ENCODE peak calls at places on chromosomes 2 and 18, in four cellular contexts. O, H, D and V are unnamed samples.

GRCh38 chr2:152037711-152038110 is 61.1 kb downstream of the CACNB4 start:
- DNase-seq in D (peak), H (no peak), O (no peak), V (no peak)

GRCh38 chr2:8756230-8756629 is 74.4 kb downstream of the ID2 start:
- DNase-seq in O (no peak), H (no peak), D (no peak), V (no peak)

GRCh38 chr2:67366832-67367412 is 30.2 kb upstream of the ETAA1 start:
- DNase-seq in O (no peak), H (no peak), D (no peak), V (no peak)

GRCh38 chr2:2663401-2664036 is 332.4 kb upstream of the MYT1L start:
- DNase-seq in H (no peak), D (no peak), O (no peak), V (no peak)

GRCh38 chr18:76484749-76485387 is 10.2 kb downstream of the ZNF516 start:
- DNase-seq in H (no peak), D (no peak), O (no peak), V (no peak)

GRCh38 chr2:36389081-36389480 is 33.5 kb downstream of the CRIM1 start:
- DNase-seq in H (no peak), O (peak), D (peak), V (no peak)

GRCh38 chr2:56130463-56131070 is 53.2 kb upstream of the CCDC85A start:
- DNase-seq in O (peak), D (peak), H (no peak), V (no peak)

GRCh38 chr2:84022810-84023431 is 436.2 kb downstream of the SUCLG1 start:
- DNase-seq in H (no peak), O (peak), D (peak), V (peak)

GRCh38 chr2:226730487-226730886 is 69.1 kb downstream of the IRS1 start:
- DNase-seq in H (no peak), O (peak), D (peak), V (no peak)

GRCh38 chr18:31204169-31204568 is 41.5 kb upstream of the DSC1 start:
- DNase-seq in H (no peak), D (no peak), O (no peak), V (no peak)

GRCh38 chr2:21774691-21775090 is 650.9 kb downstream of the TDRD15 start:
- DNase-seq in D (no peak), O (no peak), H (no peak), V (no peak)

GRCh38 chr18:3449702-3450357 is at the start of gene TGIF1:
- DNase-seq in D (peak), H (peak), O (peak), V (no peak)

GRCh38 chr18:3450358-3451107 is 561 bp downstream of the TGIF1 start:
- DNase-seq in H (peak), D (peak), O (peak), V (no peak)

GRCh38 chr18:3451989-3452749 is 2.2 kb downstream of the TGIF1 start:
- DNase-seq in D (peak), H (peak), O (peak), V (no peak)

GRCh38 chr18:3452750-3453539 is 3.0 kb downstream of the TGIF1 start:
- DNase-seq in D (peak), O (no peak), H (no peak), V (no peak)

DNA sequence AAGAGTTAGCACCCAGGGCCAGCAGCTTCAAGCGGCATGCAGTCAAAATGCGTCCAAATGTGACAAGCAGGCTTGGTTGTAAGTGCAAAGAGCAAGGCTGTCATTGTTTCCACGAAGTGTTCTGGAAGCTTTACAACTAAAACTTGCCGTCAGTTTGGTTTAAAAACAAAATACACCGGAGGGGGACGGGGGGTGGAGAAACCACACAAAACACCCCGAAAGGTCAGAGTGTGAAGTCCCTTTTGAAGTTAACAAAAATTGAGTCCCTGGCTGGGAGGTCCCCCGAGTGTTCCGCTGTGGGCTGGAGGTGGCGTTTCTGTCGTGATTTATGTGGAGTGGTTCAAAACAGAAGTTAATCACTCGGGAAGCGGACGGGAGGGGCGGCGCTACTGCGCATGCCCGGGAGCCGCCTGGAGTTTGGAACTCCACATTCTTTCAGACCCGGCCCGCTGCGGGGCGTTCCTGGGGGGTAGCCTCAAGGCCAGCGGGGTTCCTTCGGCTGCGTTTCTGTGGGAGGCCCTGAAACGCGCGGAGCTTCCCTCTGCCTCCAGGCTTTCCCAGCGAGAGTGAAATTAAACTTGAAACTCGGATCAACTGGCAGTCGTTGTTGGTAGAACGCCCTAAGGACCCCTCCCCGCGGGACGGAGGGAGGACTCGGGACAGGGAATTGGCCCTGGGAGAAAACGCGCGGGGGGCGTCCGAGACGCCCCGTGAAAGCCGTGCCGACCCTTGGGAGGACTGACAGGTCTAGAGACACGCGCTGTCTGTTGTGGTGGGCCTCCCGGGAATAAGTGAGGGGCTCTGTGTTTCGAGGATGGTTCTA is 1.4 kb downstream of the TGIF1 start:
- DNase-seq in D (peak), O (peak), H (peak), V (no peak)
- H3K4me3 ChIP-seq in D (peak), O (peak), H (peak), V (peak)

GRCh38 chr2:236171213-236172201 is 3.3 kb upstream of the GBX2 start:
- DNase-seq in H (peak), O (no peak), D (no peak), V (no peak)
- H3K4me3 ChIP-seq in H (peak), O (no peak), D (no peak), V (no peak)

GRCh38 chr2:25290811-25291510 is 50.8 kb downstream of the DNMT3A start:
- DNase-seq in D (no peak), O (no peak), H (no peak), V (no peak)
- H3K4me3 ChIP-seq in D (no peak), O (no peak), H (no peak), V (no peak)

DNA sequence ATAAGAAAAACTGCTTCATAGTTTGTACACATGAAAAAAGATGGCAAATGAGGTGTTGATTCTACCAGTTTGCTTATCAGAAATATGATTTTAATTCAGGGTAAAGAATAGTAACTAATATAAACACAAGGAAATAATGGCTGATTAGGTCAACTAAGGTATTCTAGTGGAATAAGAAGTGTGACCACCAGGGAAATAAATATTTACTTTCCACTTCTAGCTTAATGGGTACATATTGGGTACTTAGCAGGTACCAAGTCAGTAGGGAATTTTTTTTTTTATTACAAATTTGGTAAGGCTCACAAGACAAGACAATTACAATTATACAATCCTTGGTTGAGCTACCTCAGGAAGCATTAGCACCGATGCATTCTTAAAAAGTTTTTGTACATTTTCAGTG is 135.7 kb downstream of the PLEKHA3 start:
- DNase-seq in H (no peak), O (no peak), D (no peak), V (no peak)
- H3K4me3 ChIP-seq in H (no peak), O (no peak), D (no peak), V (no peak)

GRCh38 chr2:219551863-219552381 is 8.1 kb downstream of the TMEM198 start:
- DNase-seq in H (no peak), D (no peak), O (no peak), V (no peak)
- H3K4me3 ChIP-seq in H (peak), D (peak), O (peak), V (peak)

GRCh38 chr2:25230626-25231311 is 62.4 kb upstream of the POMC start:
- DNase-seq in H (no peak), D (no peak), O (no peak), V (no peak)

GRCh38 chr2:25226827-25227226 is 58.4 kb upstream of the POMC start:
- DNase-seq in O (no peak), H (no peak), D (no peak), V (no peak)

GRCh38 chr2:25230128-25230527 is 61.7 kb upstream of the POMC start:
- DNase-seq in O (no peak), H (no peak), D (no peak), V (no peak)

GRCh38 chr2:25228848-25229674 is 60.7 kb upstream of the POMC start:
- DNase-seq in O (peak), H (no peak), D (peak), V (peak)

DNA sequence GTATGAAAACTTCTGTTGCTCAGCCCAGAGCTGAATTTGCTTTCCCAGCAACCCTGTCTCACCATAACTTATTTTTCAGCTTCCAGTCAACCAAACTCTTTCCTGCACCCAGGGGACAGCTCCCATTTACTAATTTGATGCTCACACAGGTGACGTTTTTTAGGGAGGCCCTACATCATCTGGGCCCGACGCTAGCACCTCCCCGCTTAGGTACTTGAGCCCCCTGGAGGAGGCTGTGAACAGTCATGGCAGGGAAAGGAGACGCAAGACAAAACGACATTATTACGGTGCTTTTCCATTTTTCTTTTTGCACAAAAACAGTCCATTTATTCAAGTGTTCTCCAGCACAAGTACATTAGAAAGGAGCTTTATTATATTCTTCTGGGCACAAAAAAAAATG is 59.2 kb upstream of the POMC start:
- DNase-seq in O (no peak), H (no peak), D (no peak), V (no peak)
- H3K4me3 ChIP-seq in O (no peak), H (no peak), D (no peak), V (no peak)